ENCODE peak calls at places on chromosome 3, in five cellular contexts. One of them, this sample, is unnamed.

GRCh38 chr3:46880884-46881818 is 3.6 kb downstream of the PTH1R start:
- DNase-seq in tibial nerve: no peak
- DNase-seq in IMR-90: no peak
- DNase-seq in uterus: peak
- DNase-seq in transverse colon: no peak
- DNase-seq in this sample: no peak

GRCh38 chr3:143811602-143812001 is 36.7 kb downstream of the SLC9A9 start:
- DNase-seq in tibial nerve: peak
- DNase-seq in IMR-90: no peak
- DNase-seq in uterus: peak
- DNase-seq in transverse colon: peak
- DNase-seq in this sample: no peak

GRCh38 chr3:30894521-30895289 is at the start of gene GADL1:
- DNase-seq in tibial nerve: no peak
- DNase-seq in IMR-90: peak
- DNase-seq in uterus: peak
- DNase-seq in transverse colon: no peak
- DNase-seq in this sample: peak

GRCh38 chr3:18153571-18154173 is 271.5 kb downstream of the SATB1 start:
- DNase-seq in tibial nerve: no peak
- DNase-seq in IMR-90: peak
- DNase-seq in uterus: no peak
- DNase-seq in transverse colon: no peak
- DNase-seq in this sample: peak

GRCh38 chr3:143897558-143898305 is 49.5 kb upstream of the SLC9A9 start:
- DNase-seq in tibial nerve: no peak
- DNase-seq in IMR-90: peak
- DNase-seq in uterus: no peak
- DNase-seq in transverse colon: no peak
- DNase-seq in this sample: no peak

GRCh38 chr3:129349791-129350190 is 71.1 kb downstream of the HMCES start:
- DNase-seq in tibial nerve: no peak
- DNase-seq in IMR-90: no peak
- DNase-seq in uterus: no peak
- DNase-seq in transverse colon: no peak
- DNase-seq in this sample: no peak

GRCh38 chr3:851098-851790 is 241.6 kb upstream of the CNTN6 start:
- DNase-seq in tibial nerve: no peak
- DNase-seq in IMR-90: no peak
- DNase-seq in uterus: no peak
- DNase-seq in transverse colon: no peak
- DNase-seq in this sample: no peak

GRCh38 chr3:36992806-36993325 is at the start of gene EPM2AIP1:
- DNase-seq in tibial nerve: no peak
- DNase-seq in IMR-90: no peak
- DNase-seq in uterus: no peak
- DNase-seq in transverse colon: no peak
- DNase-seq in this sample: peak

GRCh38 chr3:14319654-14320182 is 82.7 kb upstream of the SLC6A6 start:
- DNase-seq in tibial nerve: no peak
- DNase-seq in IMR-90: peak
- DNase-seq in uterus: no peak
- DNase-seq in transverse colon: peak
- DNase-seq in this sample: no peak

GRCh38 chr3:58989173-58989572 is 60.7 kb downstream of the CFAP20DC start:
- DNase-seq in tibial nerve: no peak
- DNase-seq in IMR-90: peak
- DNase-seq in uterus: no peak
- DNase-seq in transverse colon: no peak
- DNase-seq in this sample: no peak

GRCh38 chr3:3783675-3784074 is 15.6 kb upstream of the LRRN1 start:
- DNase-seq in tibial nerve: no peak
- DNase-seq in IMR-90: no peak
- DNase-seq in uterus: no peak
- DNase-seq in transverse colon: no peak
- DNase-seq in this sample: no peak

GRCh38 chr3:173892547-173892946 is 495.0 kb downstream of the NLGN1 start:
- DNase-seq in tibial nerve: no peak
- DNase-seq in IMR-90: no peak
- DNase-seq in uterus: no peak
- DNase-seq in transverse colon: no peak
- DNase-seq in this sample: no peak

GRCh38 chr3:78580691-78581090 is 1187.1 kb downstream of the ROBO1 start:
- DNase-seq in tibial nerve: no peak
- DNase-seq in IMR-90: no peak
- DNase-seq in uterus: no peak
- DNase-seq in transverse colon: no peak
- DNase-seq in this sample: no peak

GRCh38 chr3:15040844-15041243 is 24.3 kb downstream of the MRPS25 start:
- DNase-seq in tibial nerve: no peak
- DNase-seq in IMR-90: no peak
- DNase-seq in uterus: no peak
- DNase-seq in transverse colon: no peak
- DNase-seq in this sample: no peak

GRCh38 chr3:168878655-168879054 is 782.9 kb upstream of the GOLIM4 start:
- DNase-seq in tibial nerve: no peak
- DNase-seq in IMR-90: peak
- DNase-seq in uterus: no peak
- DNase-seq in transverse colon: no peak
- DNase-seq in this sample: no peak

GRCh38 chr3:42745776-42746454 is 27.1 kb downstream of the CCDC13 start:
- DNase-seq in tibial nerve: no peak
- DNase-seq in IMR-90: no peak
- DNase-seq in uterus: no peak
- DNase-seq in transverse colon: no peak
- DNase-seq in this sample: no peak

DNA sequence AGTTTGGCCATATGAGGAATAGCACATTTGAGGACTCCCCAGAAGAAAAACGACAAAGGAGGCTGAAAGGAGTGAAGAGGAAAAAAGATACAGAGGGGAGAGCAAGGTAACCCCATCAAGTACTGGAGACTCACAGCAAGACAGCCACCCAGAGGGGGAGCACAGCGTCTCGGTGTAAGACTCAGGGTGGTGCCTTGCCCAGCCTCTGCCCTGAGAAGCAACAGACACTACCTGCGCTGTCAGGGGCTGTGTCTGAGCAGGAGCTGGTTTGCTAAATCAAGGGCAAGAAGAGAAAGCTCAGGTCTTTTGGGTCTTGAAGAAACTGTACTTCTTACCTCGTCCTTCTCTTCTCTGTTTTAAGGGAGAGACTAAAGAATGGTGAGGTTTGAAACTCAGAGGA is 27.9 kb downstream of the FBXO45 start:
- DNase-seq in tibial nerve: no peak
- DNase-seq in IMR-90: no peak
- DNase-seq in uterus: no peak
- DNase-seq in transverse colon: no peak
- DNase-seq in this sample: no peak
- TF ChIP-seq CTCF in tibial nerve: no peak
- TF ChIP-seq CTCF in IMR-90: no peak
- TF ChIP-seq CTCF in uterus: no peak
- TF ChIP-seq CTCF in transverse colon: no peak
- TF ChIP-seq CTCF in this sample: no peak

DNA sequence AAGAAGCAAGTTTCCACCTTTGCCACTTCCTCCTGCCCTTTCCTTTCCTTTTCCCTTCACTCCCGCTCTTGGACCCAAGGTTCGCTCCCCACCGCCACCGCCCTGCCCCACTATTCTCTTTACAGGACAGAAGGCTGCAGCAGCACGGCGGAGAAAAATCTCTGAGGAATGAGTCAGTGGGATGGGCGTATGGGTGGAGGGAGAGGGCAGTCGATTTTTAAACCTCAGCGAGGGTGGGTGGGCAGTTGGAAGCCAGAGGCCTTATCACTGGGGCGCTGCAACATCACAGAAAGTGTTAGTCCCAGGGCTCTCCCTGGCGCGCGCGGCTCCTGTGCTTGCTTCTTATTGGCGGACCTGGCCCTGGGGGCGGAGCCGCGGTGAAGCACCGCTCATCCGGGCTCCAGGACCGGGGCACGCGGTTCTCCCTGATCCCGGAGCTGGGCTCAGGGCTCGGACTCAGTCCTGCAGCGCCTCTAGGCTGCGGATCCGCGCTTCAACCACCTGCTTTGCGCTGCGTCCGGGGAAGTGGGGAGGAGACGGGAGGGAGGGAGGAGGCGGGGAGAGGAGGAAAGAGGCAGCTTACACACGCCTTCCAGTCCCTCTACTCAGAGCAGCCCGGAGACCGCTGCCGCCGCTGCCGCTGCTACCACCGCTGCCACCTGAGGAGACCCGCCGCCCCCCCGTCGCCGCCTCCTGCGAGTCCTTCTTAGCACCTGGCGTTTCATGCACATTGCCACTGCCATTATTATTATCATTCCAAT is at the start of gene ALCAM:
- DNase-seq in tibial nerve: peak
- DNase-seq in IMR-90: peak
- DNase-seq in uterus: peak
- DNase-seq in transverse colon: peak
- DNase-seq in this sample: peak
- TF ChIP-seq POLR2A in tibial nerve: peak
- TF ChIP-seq POLR2A in IMR-90: peak
- TF ChIP-seq POLR2A in uterus: peak
- TF ChIP-seq POLR2A in transverse colon: peak
- TF ChIP-seq POLR2A in this sample: peak

DNA sequence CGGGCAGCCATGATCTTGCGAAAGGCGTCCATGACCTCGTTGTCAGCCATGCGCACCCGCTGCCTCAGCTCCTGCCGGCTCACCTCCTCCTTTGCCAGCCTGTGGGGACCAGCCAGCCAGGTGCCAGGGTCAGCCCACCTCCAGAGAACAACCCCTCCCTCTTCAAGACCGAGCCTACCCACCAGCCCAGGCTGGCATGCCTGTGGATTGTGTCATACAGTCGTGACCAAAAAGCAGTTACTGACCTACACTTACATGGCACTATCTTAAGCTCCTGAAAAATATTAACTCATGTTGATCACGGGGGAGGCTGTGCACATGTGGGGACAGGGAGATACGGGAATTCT is 10.7 kb upstream of the CAMK1 start:
- DNase-seq in tibial nerve: no peak
- DNase-seq in IMR-90: no peak
- DNase-seq in uterus: no peak
- DNase-seq in transverse colon: no peak
- DNase-seq in this sample: no peak
- H3K27ac ChIP-seq in tibial nerve: no peak
- H3K27ac ChIP-seq in IMR-90: no peak
- H3K27ac ChIP-seq in uterus: no peak
- H3K27ac ChIP-seq in transverse colon: peak
- H3K27ac ChIP-seq in this sample: peak

GRCh38 chr3:29346828-29347227 is 66.0 kb downstream of the RBMS3 start:
- DNase-seq in tibial nerve: no peak
- DNase-seq in IMR-90: peak
- DNase-seq in uterus: no peak
- DNase-seq in transverse colon: no peak
- DNase-seq in this sample: no peak
- TF ChIP-seq CTCF in tibial nerve: no peak
- TF ChIP-seq CTCF in IMR-90: no peak
- TF ChIP-seq CTCF in uterus: no peak
- TF ChIP-seq CTCF in transverse colon: no peak
- TF ChIP-seq CTCF in this sample: no peak

GRCh38 chr3:50158747-50159146 is 3.6 kb downstream of the SEMA3F start:
- DNase-seq in tibial nerve: no peak
- DNase-seq in IMR-90: no peak
- DNase-seq in uterus: no peak
- DNase-seq in transverse colon: no peak
- DNase-seq in this sample: no peak

GRCh38 chr3:50155891-50156290 is 767 bp downstream of the SEMA3F start:
- DNase-seq in tibial nerve: no peak
- DNase-seq in IMR-90: no peak
- DNase-seq in uterus: no peak
- DNase-seq in transverse colon: no peak
- DNase-seq in this sample: no peak

GRCh38 chr3:50156549-50156948 is 1.4 kb downstream of the SEMA3F start:
- DNase-seq in tibial nerve: no peak
- DNase-seq in IMR-90: no peak
- DNase-seq in uterus: no peak
- DNase-seq in transverse colon: no peak
- DNase-seq in this sample: no peak

GRCh38 chr3:50156991-50157493 is 1.9 kb downstream of the SEMA3F start:
- DNase-seq in tibial nerve: no peak
- DNase-seq in IMR-90: peak
- DNase-seq in uterus: no peak
- DNase-seq in transverse colon: peak
- DNase-seq in this sample: no peak

DNA sequence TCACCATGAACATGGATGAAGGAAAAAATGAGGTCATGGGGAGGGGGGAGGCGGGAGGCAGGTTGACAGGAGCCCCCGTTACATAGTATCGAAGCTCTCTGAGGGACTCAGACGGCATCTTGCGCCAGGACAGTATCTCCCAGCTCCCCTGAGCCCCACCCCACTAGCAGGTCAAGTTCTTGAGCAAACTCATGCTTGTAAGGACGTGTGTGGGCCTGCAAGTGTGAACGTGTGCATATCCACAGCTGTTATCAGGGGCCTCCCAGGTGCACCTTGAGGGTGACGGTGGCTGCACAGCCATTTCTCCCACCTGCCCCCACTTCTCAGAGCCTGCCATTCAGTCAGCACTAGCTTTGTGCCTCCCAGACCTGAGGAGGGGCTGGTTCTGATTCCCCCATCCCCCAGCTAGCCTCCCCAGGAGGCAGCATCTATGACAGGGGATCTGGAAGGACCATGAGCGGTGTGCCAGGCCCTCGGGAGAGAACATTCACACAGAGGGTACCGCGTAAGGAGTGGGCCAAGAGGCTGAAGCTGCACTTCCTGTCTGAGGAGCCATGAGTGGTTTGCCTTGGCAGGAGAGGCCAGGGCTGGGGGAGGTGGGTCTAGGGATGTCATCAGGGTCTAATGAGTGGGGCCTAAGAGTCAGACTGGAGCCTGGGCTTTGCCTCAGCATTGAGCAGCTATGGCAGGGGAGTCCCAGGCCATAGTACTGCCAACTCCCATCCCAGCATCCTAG is 2.9 kb downstream of the SEMA3F start:
- DNase-seq in tibial nerve: no peak
- DNase-seq in IMR-90: peak
- DNase-seq in uterus: no peak
- DNase-seq in transverse colon: no peak
- DNase-seq in this sample: no peak
- TF ChIP-seq POLR2A in tibial nerve: no peak
- TF ChIP-seq POLR2A in IMR-90: no peak
- TF ChIP-seq POLR2A in uterus: no peak
- TF ChIP-seq POLR2A in transverse colon: no peak
- TF ChIP-seq POLR2A in this sample: no peak

GRCh38 chr3:150254199-150254786 is 153.8 kb upstream of the TSC22D2 start:
- DNase-seq in tibial nerve: no peak
- DNase-seq in IMR-90: no peak
- DNase-seq in uterus: no peak
- DNase-seq in transverse colon: no peak
- DNase-seq in this sample: no peak
- H3K27ac ChIP-seq in tibial nerve: no peak
- H3K27ac ChIP-seq in IMR-90: no peak
- H3K27ac ChIP-seq in uterus: no peak
- H3K27ac ChIP-seq in transverse colon: no peak
- H3K27ac ChIP-seq in this sample: no peak

GRCh38 chr3:179098388-179099077 is 26.9 kb upstream of the ZMAT3 start:
- DNase-seq in tibial nerve: no peak
- DNase-seq in IMR-90: peak
- DNase-seq in uterus: no peak
- DNase-seq in transverse colon: no peak
- DNase-seq in this sample: no peak
- TF ChIP-seq CTCF in tibial nerve: no peak
- TF ChIP-seq CTCF in IMR-90: peak
- TF ChIP-seq CTCF in uterus: no peak
- TF ChIP-seq CTCF in transverse colon: peak
- TF ChIP-seq CTCF in this sample: no peak

GRCh38 chr3:9398715-9399708 is 1.6 kb downstream of the SETD5 start:
- DNase-seq in tibial nerve: no peak
- DNase-seq in IMR-90: peak
- DNase-seq in uterus: no peak
- DNase-seq in transverse colon: no peak
- DNase-seq in this sample: peak
- TF ChIP-seq POLR2A in tibial nerve: no peak
- TF ChIP-seq POLR2A in IMR-90: peak
- TF ChIP-seq POLR2A in uterus: no peak
- TF ChIP-seq POLR2A in transverse colon: no peak
- TF ChIP-seq POLR2A in this sample: no peak

This sample was measured in body of pancreas.